ENCODE peak calls at places on chromosomes 5 and 9, in eight cellular contexts. One of them, this sample, is unnamed.

GRCh38 chr9:114229236-114229635 is 73.9 kb downstream of the COL27A1 start:
- DNase-seq in mammary epithelial cell: no peak
- DNase-seq in colonic mucosa: no peak
- DNase-seq in uterus: no peak
- DNase-seq in tibial artery: no peak
- DNase-seq in GM20000: no peak
- DNase-seq in endothelial cell of umbilical vein: no peak
- DNase-seq in AG10803: no peak
- DNase-seq in this sample: no peak

GRCh38 chr9:136538599-136539426 is 7.0 kb downstream of the NOTCH1 start:
- DNase-seq in mammary epithelial cell: no peak
- DNase-seq in colonic mucosa: peak
- DNase-seq in uterus: no peak
- DNase-seq in tibial artery: no peak
- DNase-seq in GM20000: peak
- DNase-seq in endothelial cell of umbilical vein: peak
- DNase-seq in AG10803: no peak
- DNase-seq in this sample: no peak

GRCh38 chr9:35490910-35491465 is 1.1 kb downstream of the RUSC2 start:
- DNase-seq in mammary epithelial cell: peak
- DNase-seq in colonic mucosa: no peak
- DNase-seq in uterus: no peak
- DNase-seq in tibial artery: no peak
- DNase-seq in GM20000: no peak
- DNase-seq in endothelial cell of umbilical vein: peak
- DNase-seq in AG10803: no peak
- DNase-seq in this sample: no peak

GRCh38 chr9:100449420-100449819 is 22.5 kb downstream of the MSANTD3 start:
- DNase-seq in mammary epithelial cell: no peak
- DNase-seq in colonic mucosa: no peak
- DNase-seq in uterus: no peak
- DNase-seq in tibial artery: no peak
- DNase-seq in GM20000: peak
- DNase-seq in endothelial cell of umbilical vein: no peak
- DNase-seq in AG10803: no peak
- DNase-seq in this sample: no peak

GRCh38 chr9:116653580-116654355 is 33.3 kb upstream of the TRIM32 start:
- DNase-seq in mammary epithelial cell: peak
- DNase-seq in colonic mucosa: no peak
- DNase-seq in uterus: no peak
- DNase-seq in tibial artery: no peak
- DNase-seq in GM20000: no peak
- DNase-seq in endothelial cell of umbilical vein: no peak
- DNase-seq in AG10803: peak
- DNase-seq in this sample: no peak

GRCh38 chr5:56498759-56499395 is 265.7 kb upstream of the ANKRD55 start:
- DNase-seq in mammary epithelial cell: no peak
- DNase-seq in colonic mucosa: no peak
- DNase-seq in uterus: no peak
- DNase-seq in tibial artery: no peak
- DNase-seq in GM20000: no peak
- DNase-seq in endothelial cell of umbilical vein: no peak
- DNase-seq in AG10803: no peak
- DNase-seq in this sample: no peak

GRCh38 chr5:66299463-66299862 is 155.4 kb downstream of the SREK1 start:
- DNase-seq in mammary epithelial cell: no peak
- DNase-seq in colonic mucosa: no peak
- DNase-seq in uterus: no peak
- DNase-seq in tibial artery: no peak
- DNase-seq in GM20000: no peak
- DNase-seq in endothelial cell of umbilical vein: no peak
- DNase-seq in AG10803: no peak
- DNase-seq in this sample: no peak

GRCh38 chr5:151905639-151906038 is 19.0 kb downstream of the GLRA1 start:
- DNase-seq in mammary epithelial cell: no peak
- DNase-seq in colonic mucosa: no peak
- DNase-seq in uterus: no peak
- DNase-seq in tibial artery: no peak
- DNase-seq in GM20000: no peak
- DNase-seq in endothelial cell of umbilical vein: no peak
- DNase-seq in AG10803: no peak
- DNase-seq in this sample: peak

GRCh38 chr5:165209101-165209727 is 1703.8 kb downstream of the MAT2B start:
- DNase-seq in mammary epithelial cell: peak
- DNase-seq in colonic mucosa: no peak
- DNase-seq in uterus: no peak
- DNase-seq in tibial artery: no peak
- DNase-seq in GM20000: peak
- DNase-seq in endothelial cell of umbilical vein: peak
- DNase-seq in AG10803: peak
- DNase-seq in this sample: peak
- TF ChIP-seq CTCF in mammary epithelial cell: peak
- TF ChIP-seq CTCF in colonic mucosa: peak
- TF ChIP-seq CTCF in uterus: no peak
- TF ChIP-seq CTCF in tibial artery: peak
- TF ChIP-seq CTCF in GM20000: peak
- TF ChIP-seq CTCF in endothelial cell of umbilical vein: peak
- TF ChIP-seq CTCF in AG10803: peak
- TF ChIP-seq CTCF in this sample: peak

DNA sequence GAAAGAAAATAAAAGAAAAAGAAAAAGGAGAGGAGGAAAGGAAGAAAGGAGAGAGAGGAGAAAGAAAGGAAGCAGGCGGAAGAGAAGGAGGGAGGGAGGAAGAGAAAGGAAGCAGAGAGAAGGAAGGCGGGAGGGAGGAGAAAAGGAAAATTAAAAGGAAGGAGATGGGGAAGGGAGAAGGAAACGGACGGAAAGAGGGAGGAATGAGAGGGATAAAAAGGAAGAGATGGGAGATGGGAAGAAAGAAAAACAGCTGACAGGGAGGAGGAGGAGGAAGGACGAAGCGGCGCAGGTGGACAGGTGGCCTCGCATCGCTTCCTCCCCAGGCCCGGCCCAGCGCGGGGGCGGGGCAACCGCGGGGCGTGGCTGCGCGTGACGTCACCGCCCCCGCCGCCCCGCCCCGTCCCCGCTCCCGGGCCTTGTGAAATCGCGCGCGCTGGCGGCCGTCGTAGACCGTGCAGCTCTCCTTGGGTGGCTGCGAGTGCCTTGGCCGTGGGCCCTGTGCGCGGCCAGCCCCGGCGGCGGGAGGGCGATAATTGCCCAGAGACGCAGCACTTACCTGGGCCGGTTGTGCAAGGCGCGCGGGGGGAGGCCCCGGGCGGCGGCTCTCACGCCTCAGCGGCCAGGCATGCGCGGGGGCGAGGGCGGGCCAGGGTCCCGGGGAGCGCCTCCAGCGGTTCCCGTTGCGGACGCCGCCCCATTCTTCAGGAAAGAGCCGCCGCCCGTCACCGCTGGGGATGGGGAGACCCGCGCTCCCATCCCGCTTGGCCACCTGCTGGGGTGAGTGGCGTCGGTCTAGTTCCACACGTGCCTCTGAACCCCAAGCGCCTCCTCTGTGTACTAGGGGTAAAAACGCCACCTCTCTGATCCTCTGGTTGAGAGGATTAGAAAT is 49.6 kb upstream of the FOXE1 start:
- DNase-seq in mammary epithelial cell: peak
- DNase-seq in colonic mucosa: peak
- DNase-seq in uterus: peak
- DNase-seq in tibial artery: peak
- DNase-seq in GM20000: peak
- DNase-seq in endothelial cell of umbilical vein: peak
- DNase-seq in AG10803: peak
- DNase-seq in this sample: peak
- TF ChIP-seq CTCF in mammary epithelial cell: no peak
- TF ChIP-seq CTCF in colonic mucosa: no peak
- TF ChIP-seq CTCF in uterus: no peak
- TF ChIP-seq CTCF in tibial artery: no peak
- TF ChIP-seq CTCF in GM20000: no peak
- TF ChIP-seq CTCF in endothelial cell of umbilical vein: no peak
- TF ChIP-seq CTCF in AG10803: no peak
- TF ChIP-seq CTCF in this sample: peak

DNA sequence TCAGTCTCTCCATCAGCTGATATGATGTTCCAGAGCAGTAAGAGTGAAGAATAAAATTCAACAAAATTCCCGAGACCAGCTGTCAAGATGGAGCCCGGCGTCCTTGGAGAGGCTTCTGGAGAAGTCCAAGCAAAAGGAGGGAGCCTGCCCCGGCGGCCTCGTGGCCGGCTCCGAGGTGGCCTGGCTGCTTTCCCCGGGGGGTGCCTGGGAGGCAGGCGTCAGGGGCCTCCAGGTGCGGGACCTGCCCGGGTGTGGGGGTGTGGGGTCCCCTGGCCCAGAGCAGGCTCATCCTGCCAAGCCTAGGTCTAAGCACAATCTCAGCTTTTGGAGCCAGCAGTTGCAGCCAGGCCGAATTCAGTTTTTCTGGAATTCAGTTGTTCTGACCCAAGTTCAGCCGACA is 122.6 kb upstream of the IQGAP2 start:
- DNase-seq in mammary epithelial cell: no peak
- DNase-seq in colonic mucosa: no peak
- DNase-seq in uterus: no peak
- DNase-seq in tibial artery: no peak
- DNase-seq in GM20000: no peak
- DNase-seq in endothelial cell of umbilical vein: no peak
- DNase-seq in AG10803: no peak
- DNase-seq in this sample: no peak
- TF ChIP-seq CTCF in mammary epithelial cell: no peak
- TF ChIP-seq CTCF in colonic mucosa: no peak
- TF ChIP-seq CTCF in uterus: no peak
- TF ChIP-seq CTCF in tibial artery: no peak
- TF ChIP-seq CTCF in GM20000: no peak
- TF ChIP-seq CTCF in endothelial cell of umbilical vein: no peak
- TF ChIP-seq CTCF in AG10803: no peak
- TF ChIP-seq CTCF in this sample: no peak

DNA sequence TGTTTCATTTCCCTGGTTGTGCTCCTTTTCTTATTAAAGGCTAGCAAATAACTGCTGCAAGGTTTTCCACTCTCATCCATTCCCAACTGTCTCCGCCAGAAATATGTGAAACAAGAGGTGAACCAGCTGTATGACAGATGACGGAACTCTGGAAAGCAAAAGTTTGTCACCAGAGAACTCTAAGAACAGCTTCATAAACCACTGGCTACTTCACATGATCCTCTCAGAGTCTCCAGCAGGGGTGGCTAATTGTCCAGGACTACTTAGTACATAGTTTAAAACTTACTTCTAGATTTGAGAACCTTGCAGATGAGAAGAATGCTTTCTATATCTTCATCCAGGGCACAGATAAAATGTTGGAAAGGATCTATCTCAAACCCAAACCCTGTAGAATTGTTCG is 195.8 kb upstream of the RAD23B start:
- DNase-seq in mammary epithelial cell: no peak
- DNase-seq in colonic mucosa: no peak
- DNase-seq in uterus: no peak
- DNase-seq in tibial artery: no peak
- DNase-seq in GM20000: no peak
- DNase-seq in endothelial cell of umbilical vein: no peak
- DNase-seq in AG10803: peak
- DNase-seq in this sample: no peak
- TF ChIP-seq CTCF in mammary epithelial cell: peak
- TF ChIP-seq CTCF in colonic mucosa: no peak
- TF ChIP-seq CTCF in uterus: no peak
- TF ChIP-seq CTCF in tibial artery: no peak
- TF ChIP-seq CTCF in GM20000: no peak
- TF ChIP-seq CTCF in endothelial cell of umbilical vein: no peak
- TF ChIP-seq CTCF in AG10803: peak
- TF ChIP-seq CTCF in this sample: peak